ENCODE peak calls at places on chromosomes 5 and 9, in seven cellular contexts. X, J, F, E, B, P and Y are unnamed samples.

GRCh38 chr5:128081111-128081865 is 2.3 kb upstream of the SLC12A2 start:
- DNase-seq in X (no peak), J (peak), F (peak), E (no peak), B (no peak), P (no peak), Y (peak)

GRCh38 chr5:90473321-90474234 is 993 bp downstream of the MBLAC2 start:
- DNase-seq in X (peak), J (no peak), F (peak), E (peak), B (no peak), P (no peak), Y (peak)

GRCh38 chr5:133112026-133112660 is 60.3 kb downstream of the HSPA4 start:
- DNase-seq in X (no peak), J (no peak), F (no peak), E (no peak), B (no peak), P (no peak), Y (no peak)

GRCh38 chr9:69097923-69098593 is 62.5 kb downstream of the FXN start:
- DNase-seq in X (no peak), J (no peak), F (no peak), E (no peak), B (no peak), P (no peak), Y (no peak)

GRCh38 chr9:37692622-37693221 is 42.0 kb downstream of the FRMPD1 start:
- DNase-seq in X (no peak), J (no peak), F (no peak), E (no peak), B (no peak), P (no peak), Y (no peak)

GRCh38 chr5:170791325-170791954 is 7.9 kb downstream of the GABRP start:
- DNase-seq in X (peak), J (peak), F (peak), E (peak), B (no peak), P (no peak), Y (peak)

GRCh38 chr5:151772029-151772867 is 494 bp downstream of the G3BP1 start:
- DNase-seq in X (peak), J (no peak), F (peak), E (peak), B (no peak), P (no peak), Y (no peak)

GRCh38 chr5:163705983-163706771 is 200.8 kb downstream of the MAT2B start:
- DNase-seq in X (no peak), J (no peak), F (no peak), E (no peak), B (no peak), P (no peak), Y (no peak)

GRCh38 chr9:128431207-128431606 is 10.6 kb downstream of the CERCAM start:
- DNase-seq in X (no peak), J (no peak), F (no peak), E (no peak), B (no peak), P (no peak), Y (no peak)

GRCh38 chr9:129406278-129407225 is 214.3 kb downstream of the C9orf50 start:
- DNase-seq in X (peak), J (peak), F (peak), E (no peak), B (no peak), P (no peak), Y (no peak)

GRCh38 chr5:116841734-116842133 is 267.1 kb upstream of the SEMA6A start:
- DNase-seq in X (no peak), J (no peak), F (no peak), E (no peak), B (no peak), P (no peak), Y (no peak)

GRCh38 chr9:135788576-135789300 is 86.8 kb downstream of the KCNT1 start:
- DNase-seq in X (no peak), J (no peak), F (no peak), E (no peak), B (no peak), P (no peak), Y (no peak)

GRCh38 chr5:170623576-170624181 is 119.9 kb downstream of the KCNIP1 start:
- DNase-seq in X (peak), J (peak), F (peak), E (peak), B (no peak), P (no peak), Y (peak)

GRCh38 chr9:128916204-128916603 is 4.6 kb upstream of the PHYHD1 start:
- DNase-seq in X (no peak), J (no peak), F (no peak), E (no peak), B (no peak), P (no peak), Y (no peak)

GRCh38 chr9:95874303-95874988 is 1.0 kb upstream of the ERCC6L2 start:
- DNase-seq in X (no peak), J (no peak), F (peak), E (peak), B (no peak), P (no peak), Y (no peak)

GRCh38 chr9:78053627-78054026 is 22.0 kb upstream of the GNAQ start:
- DNase-seq in X (no peak), J (no peak), F (no peak), E (no peak), B (no peak), P (no peak), Y (no peak)

GRCh38 chr9:114056527-114056926 is 21.6 kb downstream of the AMBP start:
- DNase-seq in X (no peak), J (no peak), F (no peak), E (no peak), B (no peak), P (no peak), Y (no peak)

GRCh38 chr5:76225316-76225715 is 142.1 kb downstream of the SV2C start:
- DNase-seq in X (no peak), J (no peak), F (no peak), E (no peak), B (no peak), P (no peak), Y (no peak)

GRCh38 chr9:121842612-121842978 is 191.2 kb downstream of the DAB2IP start:
- DNase-seq in X (no peak), J (no peak), F (no peak), E (peak), B (no peak), P (no peak), Y (no peak)

GRCh38 chr9:134333234-134333873 is 7.1 kb downstream of the RXRA start:
- DNase-seq in X (no peak), J (no peak), F (no peak), E (peak), B (no peak), P (no peak), Y (no peak)

DNA sequence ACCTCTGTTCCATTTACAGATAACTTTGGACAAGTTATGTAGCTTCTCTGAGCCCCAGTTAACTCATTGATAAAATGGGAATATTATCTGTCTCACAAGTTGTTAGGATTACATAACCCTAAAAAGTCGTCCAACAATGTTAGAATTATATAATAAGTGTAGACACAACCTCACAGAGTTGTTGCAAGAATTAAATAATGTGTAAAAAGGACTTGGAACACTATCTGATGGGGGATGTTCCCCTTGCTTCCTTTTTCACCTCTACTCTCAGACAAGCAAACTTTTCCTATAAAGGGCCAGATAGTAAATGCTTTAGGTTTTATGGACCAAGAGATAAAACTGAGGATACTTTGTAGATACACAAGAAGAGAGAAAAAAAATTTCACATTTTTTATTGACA is 193.5 kb downstream of the GAPVD1 start:
- DNase-seq in X (no peak), J (no peak), F (no peak), E (no peak), B (no peak), P (no peak), Y (no peak)
- TF ChIP-seq SP1 in X (no peak), J (no peak), F (no peak), E (no peak), B (no peak), P (no peak), Y (no peak)

GRCh38 chr5:14328144-14328543 is 185.0 kb downstream of the TRIO start:
- DNase-seq in X (no peak), J (no peak), F (no peak), E (no peak), B (no peak), P (no peak), Y (no peak)

GRCh38 chr5:14331377-14331776 is 188.2 kb downstream of the TRIO start:
- DNase-seq in X (no peak), J (no peak), F (no peak), E (no peak), B (no peak), P (no peak), Y (no peak)

GRCh38 chr5:14332038-14332631 is 189.0 kb downstream of the TRIO start:
- DNase-seq in X (no peak), J (no peak), F (no peak), E (no peak), B (no peak), P (no peak), Y (no peak)

GRCh38 chr5:14332746-14333145 is 189.6 kb downstream of the TRIO start:
- DNase-seq in X (no peak), J (no peak), F (no peak), E (no peak), B (no peak), P (no peak), Y (no peak)

DNA sequence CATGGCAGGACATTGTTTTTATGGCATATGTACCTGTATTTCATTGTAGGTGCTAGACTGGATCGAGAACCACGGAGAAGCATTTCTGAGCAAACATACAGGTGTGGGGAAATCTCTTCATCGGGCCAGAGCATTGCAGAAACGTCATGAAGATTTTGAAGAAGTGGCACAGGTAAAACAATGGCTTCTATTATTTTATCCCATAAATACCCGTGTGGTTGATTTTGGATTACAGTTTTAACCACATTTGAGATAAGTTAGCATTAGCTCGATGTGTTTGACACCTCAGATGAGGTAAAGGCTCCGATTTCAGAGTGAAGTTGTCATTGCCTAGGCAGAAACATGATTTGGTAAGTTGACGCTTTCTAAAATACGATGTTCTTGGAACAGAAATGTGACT is 187.6 kb downstream of the TRIO start:
- DNase-seq in X (no peak), J (no peak), F (no peak), E (no peak), B (no peak), P (no peak), Y (no peak)
- TF ChIP-seq SP1 in X (no peak), J (no peak), F (no peak), E (no peak), B (no peak), P (no peak), Y (no peak)

DNA sequence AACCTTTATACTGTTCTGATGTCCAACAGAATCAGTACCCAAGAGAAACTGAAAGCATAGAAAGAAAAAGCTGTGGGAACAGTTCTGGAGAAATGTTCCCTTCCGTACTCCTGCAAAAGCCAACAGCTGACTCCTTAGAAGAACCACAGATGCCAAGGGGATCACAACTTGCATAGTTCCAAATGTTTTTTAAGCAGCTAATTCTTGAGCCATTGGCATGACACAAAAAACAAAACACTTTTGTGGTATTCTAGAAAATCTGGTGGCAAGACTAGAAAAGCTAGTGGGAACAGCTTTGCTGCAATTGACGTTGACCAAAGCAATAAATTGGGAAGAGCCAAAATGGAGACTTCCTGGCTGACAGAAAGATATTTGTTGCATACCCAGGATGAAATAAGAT is 189.9 kb downstream of the ARL15 start:
- DNase-seq in X (no peak), J (no peak), F (no peak), E (no peak), B (no peak), P (no peak), Y (no peak)
- TF ChIP-seq SP1 in X (no peak), J (no peak), F (no peak), E (no peak), B (no peak), P (no peak), Y (no peak)

DNA sequence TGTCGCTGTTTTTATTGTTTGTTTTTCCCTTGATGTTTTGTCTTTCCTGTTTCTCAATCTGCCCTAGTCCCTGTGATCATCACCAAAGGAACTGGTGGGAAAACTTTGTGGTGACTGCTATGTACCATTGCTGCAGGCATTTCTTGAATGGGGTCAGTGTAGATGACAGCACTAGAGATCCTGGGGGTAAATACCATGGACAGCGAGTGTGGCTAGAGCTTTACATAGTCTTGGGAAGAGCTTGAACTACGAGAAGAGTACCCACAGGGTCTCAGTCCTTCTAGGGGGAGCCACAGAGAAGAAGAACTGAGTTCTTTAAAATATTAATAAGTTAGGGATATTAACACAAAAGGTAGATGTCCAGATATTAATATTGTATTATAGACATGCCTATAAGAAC is 138.8 kb downstream of the PAM start:
- DNase-seq in X (no peak), J (no peak), F (no peak), E (no peak), B (no peak), P (no peak), Y (no peak)
- TF ChIP-seq SP1 in X (no peak), J (no peak), F (no peak), E (no peak), B (no peak), P (no peak), Y (no peak)

DNA sequence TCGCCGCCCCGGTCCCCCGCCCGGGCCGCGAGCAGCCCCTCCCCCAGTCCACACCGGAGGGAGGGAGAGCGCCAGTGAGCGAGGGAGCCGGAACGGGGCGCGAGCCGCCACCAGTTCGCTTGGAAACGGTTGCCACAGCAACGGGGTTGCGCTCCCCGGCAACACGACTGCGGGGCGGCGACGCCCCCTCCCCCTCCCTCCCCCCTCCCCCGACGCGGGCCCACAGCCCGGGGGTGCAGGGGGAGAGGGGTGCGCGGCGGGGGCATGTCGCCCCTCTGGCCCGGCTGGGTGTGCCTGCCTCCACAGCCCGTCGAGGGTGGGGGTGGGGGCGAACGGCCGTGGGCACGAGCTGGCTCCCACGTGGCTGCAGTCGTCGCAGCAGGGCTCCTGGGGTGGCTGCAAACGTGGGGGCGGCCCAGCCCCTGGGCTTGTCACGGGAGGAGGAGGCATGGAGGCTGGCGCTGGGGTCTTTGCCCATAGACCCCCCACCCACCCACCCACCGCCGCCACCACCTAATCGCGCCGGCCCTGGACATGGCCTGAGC is 524 bp downstream of the PRR7 start:
- DNase-seq in X (peak), J (no peak), F (peak), E (no peak), B (no peak), P (no peak), Y (peak)
- TF ChIP-seq SP1 in X (no peak), J (no peak), F (no peak), E (no peak), B (no peak), P (no peak), Y (no peak)